ENCODE peak calls at places on chromosomes 13 and 19, in nine cellular contexts. F, L, A, Q, M, T, X, H and K are unnamed samples.

GRCh38 chr13:111317042-111317550 is 3.3 kb upstream of the TEX29 start:
- DNase-seq in X (no peak), M (no peak), H (no peak), Q (no peak), L (no peak), A (no peak), F (no peak), T (no peak), K (no peak)

GRCh38 chr13:83449666-83450395 is 432.4 kb downstream of the SLITRK1 start:
- DNase-seq in A (no peak), F (no peak), T (peak), Q (peak), M (no peak), H (peak), X (no peak), L (peak), K (no peak)

GRCh38 chr13:33606692-33607091 is 211.3 kb upstream of the RFC3 start:
- DNase-seq in Q (peak), A (no peak), X (no peak), T (peak), H (peak), L (peak), F (no peak), M (no peak), K (no peak)

GRCh38 chr19:19627716-19628498 is at the start of gene LPAR2:
- DNase-seq in T (peak), H (peak), L (no peak), F (no peak), Q (peak), X (no peak), A (peak), M (peak), K (peak)

GRCh38 chr13:35978607-35979316 is 152.4 kb downstream of the DCLK1 start:
- DNase-seq in X (peak), Q (peak), T (peak), M (peak), H (peak), F (no peak), L (peak), A (peak), K (no peak)

GRCh38 chr19:10797078-10797477 is 38.9 kb downstream of the TMED1 start:
- DNase-seq in A (no peak), F (no peak), X (no peak), T (no peak), H (no peak), Q (no peak), L (no peak), M (no peak), K (peak)

GRCh38 chr13:28313579-28313978 is 175.2 kb downstream of the PAN3 start:
- DNase-seq in L (no peak), H (peak), F (no peak), M (no peak), A (no peak), X (no peak), T (peak), Q (no peak), K (no peak)

GRCh38 chr13:42477588-42478190 is 96.3 kb upstream of the TNFSF11 start:
- DNase-seq in M (peak), L (peak), A (peak), T (no peak), F (no peak), Q (no peak), H (no peak), X (no peak), K (no peak)

GRCh38 chr13:95530178-95530577 is 22.3 kb upstream of the CLDN10 start:
- DNase-seq in F (no peak), T (no peak), X (peak), Q (peak), H (peak), L (peak), A (peak), M (no peak), K (no peak)

GRCh38 chr13:30841161-30841560 is 64.9 kb upstream of the MEDAG start:
- DNase-seq in M (no peak), Q (no peak), X (no peak), T (no peak), H (peak), F (no peak), L (peak), A (no peak), K (no peak)

GRCh38 chr13:44765076-44765475 is 188.9 kb upstream of the TSC22D1 start:
- DNase-seq in A (peak), X (no peak), T (peak), L (no peak), F (no peak), M (no peak), H (no peak), Q (no peak), K (no peak)